ENCODE peak calls at places on chromosomes 4 and X, in five cellular contexts. B, V, H, P and K are unnamed samples.

GRCh38 chr4:5865896-5866599 is 26.8 kb downstream of the CRMP1 start:
- DNase-seq in B (no peak), H (no peak), V (peak; percentile 5), P (no peak), K (no peak)

GRCh38 chrX:57137481-57137880 is 284 bp upstream of the SPIN2A start:
- DNase-seq in V (no peak), P (no peak), H (no peak), B (no peak), K (no peak)

GRCh38 chr4:163017135-163017534 is 149.6 kb downstream of the NAF1 start:
- DNase-seq in H (no peak), P (no peak), B (no peak), V (no peak), K (no peak)

GRCh38 chr4:180060159-180060889 is 2182.9 kb upstream of the TENM3 start:
- DNase-seq in H (no peak), P (no peak), V (no peak), B (no peak), K (no peak)

GRCh38 chrX:132333351-132333750 is 114.1 kb upstream of the RAP2C start:
- DNase-seq in V (no peak), P (no peak), H (no peak), B (no peak), K (no peak)

GRCh38 chrX:110402091-110402854 is 43.6 kb downstream of the RTL9 start:
- DNase-seq in V (no peak), H (no peak), B (no peak), P (no peak), K (no peak)

GRCh38 chr4:95466791-95467190 is 82.0 kb downstream of the UNC5C start:
- DNase-seq in V (no peak), P (no peak), H (no peak), B (no peak), K (no peak)

GRCh38 chr4:88225216-88226107 is 58.9 kb downstream of the PPM1K start:
- DNase-seq in H (no peak), V (no peak), P (no peak), B (no peak), K (no peak)

GRCh38 chrX:128106630-128107029 is 54.4 kb upstream of the ACTRT1 start:
- DNase-seq in V (no peak), B (no peak), H (no peak), P (no peak), K (no peak)

GRCh38 chr4:1746265-1746691 is 25.0 kb downstream of the TACC3 start:
- DNase-seq in V (peak; percentile 67), B (no peak), H (peak; percentile 80), P (peak; percentile 74), K (peak; percentile 79)

GRCh38 chrX:104156630-104157529 is at the start of gene SLC25A53:
- DNase-seq in B (no peak), H (peak; percentile 83), P (peak; percentile 80), V (peak; percentile 73), K (peak; percentile 72)